ENCODE peak calls at places on chromosome 3, in seven cellular contexts. U, F, X, V, K, G and J are unnamed samples.

GRCh38 chr3:39506863-39507262 is 39.4 kb downstream of the MOBP start:
- DNase-seq in K (no peak), F (no peak), G (no peak), V (no peak), X (no peak), U (no peak), J (no peak)

GRCh38 chr3:105806361-105806760 is 62.5 kb downstream of the CBLB start:
- DNase-seq in F (no peak), X (peak; percentile 50), V (no peak), K (no peak), G (no peak), U (no peak), J (no peak)

GRCh38 chr3:146469206-146470017 is at the start of gene PLSCR2:
- DNase-seq in X (peak; percentile 71), G (peak; percentile 27), U (peak; percentile 63), F (no peak), K (no peak), V (peak; percentile 50), J (peak; percentile 39)

GRCh38 chr3:153640689-153641308 is 478.8 kb downstream of the RAP2B start:
- DNase-seq in X (no peak), G (peak; percentile 2), K (no peak), V (peak; percentile 12), U (no peak), F (no peak), J (no peak)

GRCh38 chr3:42668793-42669217 is 15.3 kb downstream of the ZBTB47 start:
- DNase-seq in X (no peak), K (no peak), F (no peak), V (peak; percentile 29), G (no peak), U (no peak), J (no peak)

GRCh38 chr3:194133661-194134230 is 2.2 kb upstream of the HES1 start:
- DNase-seq in F (peak; percentile 51), G (no peak), U (peak; percentile 80), K (no peak), V (peak; percentile 67), X (no peak), J (no peak)

GRCh38 chr3:66412176-66412887 is 88.5 kb downstream of the LRIG1 start:
- DNase-seq in V (no peak), X (no peak), F (no peak), G (no peak), U (no peak), K (no peak), J (no peak)

GRCh38 chr3:27310693-27311092 is 58.5 kb downstream of the NEK10 start:
- DNase-seq in G (no peak), X (no peak), U (no peak), F (no peak), V (no peak), K (no peak), J (no peak)

GRCh38 chr3:115161866-115162265 is 14.8 kb upstream of the ZBTB20 start:
- DNase-seq in X (no peak), F (no peak), G (no peak), K (no peak), U (no peak), V (no peak), J (no peak)

GRCh38 chr3:32045091-32045964 is 61.1 kb upstream of the GPD1L start:
- DNase-seq in X (no peak), U (peak; percentile 20), K (peak; percentile 35), V (no peak), G (peak; percentile 55), F (no peak), J (no peak)

GRCh38 chr3:153783106-153783505 is 338.1 kb upstream of the ARHGEF26 start:
- DNase-seq in G (peak; percentile 40), K (no peak), V (no peak), F (no peak), U (peak; percentile 15), X (no peak), J (no peak)

GRCh38 chr3:69161587-69162196 is 39.3 kb upstream of the LMOD3 start:
- DNase-seq in G (peak; percentile 54), U (peak; percentile 25), X (peak; percentile 57), V (no peak), F (peak; percentile 40), K (no peak), J (no peak)

GRCh38 chr3:143951351-143951971 is 20.2 kb upstream of the DIPK2A start:
- DNase-seq in K (no peak), G (peak; percentile 67), V (no peak), X (peak; percentile 29), F (peak; percentile 18), U (no peak), J (peak; percentile 31)

GRCh38 chr3:71109241-71109976 is 474.1 kb downstream of the FOXP1 start:
- DNase-seq in V (no peak), F (no peak), X (no peak), G (no peak), U (no peak), K (peak; percentile 26), J (no peak)

GRCh38 chr3:14477311-14477935 is 62.7 kb downstream of the GRIP2 start:
- DNase-seq in F (no peak), V (no peak), X (no peak), G (no peak), K (no peak), U (no peak), J (no peak)

GRCh38 chr3:167209011-167209410 is 171.1 kb downstream of the ZBBX start:
- DNase-seq in V (no peak), X (no peak), U (no peak), F (no peak), K (no peak), G (no peak), J (no peak)

GRCh38 chr3:155218470-155218869 is 75.0 kb downstream of the STRIT1 start:
- DNase-seq in K (no peak), F (no peak), U (no peak), G (no peak), X (no peak), V (no peak), J (no peak)

GRCh38 chr3:189897406-189897805 is 223.3 kb downstream of the P3H2 start:
- DNase-seq in K (no peak), F (no peak), G (no peak), V (no peak), X (no peak), U (no peak), J (no peak)

GRCh38 chr3:19725000-19725399 is 209.0 kb downstream of the EFHB start:
- DNase-seq in X (no peak), F (no peak), K (no peak), G (peak; percentile 17), U (no peak), V (no peak), J (no peak)
- H3K9me3 ChIP-seq in X (no peaks in the 10 kb centered on the region), F (peaks cover 2% of the 10 kb centered on the region), K (no peaks in the 10 kb centered on the region), G (peaks cover 12% of the 10 kb centered on the region), U (no peaks in the 10 kb centered on the region), V (no peaks in the 10 kb centered on the region), J (no peaks in the 10 kb centered on the region)

GRCh38 chr3:50624634-50625033 is 7.7 kb downstream of the MAPKAPK3 start:
- DNase-seq in F (no peak), X (no peak), U (no peak), K (no peak), V (no peak), G (no peak), J (no peak)

GRCh38 chr3:50626406-50626805 is 9.5 kb downstream of the MAPKAPK3 start:
- DNase-seq in X (no peak), V (no peak), K (no peak), F (no peak), U (no peak), G (no peak), J (no peak)

GRCh38 chr3:50625131-50625878 is 8.4 kb downstream of the MAPKAPK3 start:
- DNase-seq in V (no peak), X (no peak), F (peak; percentile 60), K (no peak), U (no peak), G (peak; percentile 89), J (no peak)

GRCh38 chr3:50627407-50628051 is 10.6 kb downstream of the MAPKAPK3 start:
- DNase-seq in X (no peak), V (peak; percentile 83), F (no peak), K (peak; percentile 87), U (peak; percentile 56), G (peak; percentile 74), J (no peak)

GRCh38 chr3:50625879-50626182 is 8.9 kb downstream of the MAPKAPK3 start:
- DNase-seq in F (no peak), K (no peak), X (no peak), V (peak; percentile 79), U (no peak), G (no peak), J (no peak)
- H3K4me1 ChIP-seq in F (peaks cover 45% of the 10 kb centered on the region), K (peaks cover 86% of the 10 kb centered on the region), X (peaks cover 99% of the 10 kb centered on the region), V (peaks cover 85% of the 10 kb centered on the region), U (peaks cover 94% of the 10 kb centered on the region), G (peaks cover 43% of the 10 kb centered on the region), J (peaks cover 9% of the 10 kb centered on the region)

GRCh38 chr3:51083490-51083889 is 301.6 kb upstream of the MANF start:
- DNase-seq in V (no peak), X (no peak), G (no peak), U (no peak), K (no peak), F (no peak), J (no peak)

DNA sequence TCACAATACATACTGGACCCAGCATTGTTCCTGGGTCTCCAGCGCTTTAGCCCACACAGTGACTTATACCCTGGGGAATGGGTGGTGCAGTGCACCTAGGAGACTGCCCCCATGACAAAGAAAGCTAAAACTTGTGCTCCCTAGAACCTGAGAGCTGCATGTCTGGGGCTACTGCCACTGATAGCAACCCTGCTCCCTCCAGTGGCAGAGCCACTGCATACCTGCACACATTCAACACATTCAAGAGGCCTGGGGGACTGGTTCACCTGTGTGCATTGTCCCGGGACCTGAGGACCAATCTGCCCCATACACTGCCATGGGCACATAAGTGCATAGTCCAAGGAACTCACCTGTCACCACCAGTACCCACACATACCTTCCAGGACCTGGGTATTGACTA is 302.7 kb upstream of the MANF start:
- DNase-seq in K (no peak), X (no peak), F (no peak), V (no peak), G (no peak), U (no peak), J (no peak)
- H3K9me3 ChIP-seq in K (no peaks in the 10 kb centered on the region), X (no peaks in the 10 kb centered on the region), F (peaks cover 12% of the 10 kb centered on the region), V (peaks cover 27% of the 10 kb centered on the region), G (peaks cover 21% of the 10 kb centered on the region), U (peaks cover 16% of the 10 kb centered on the region), J (no peaks in the 10 kb centered on the region)

GRCh38 chr3:52090620-52091468 is 34.5 kb upstream of the DUSP7 start:
- DNase-seq in U (no peak), G (peak; percentile 44), K (no peak), X (no peak), V (no peak), F (peak; percentile 15), J (no peak)

GRCh38 chr3:52087728-52088127 is 31.4 kb upstream of the DUSP7 start:
- DNase-seq in F (no peak), U (no peak), G (no peak), X (no peak), V (no peak), K (no peak), J (no peak)

GRCh38 chr3:52088445-52089367 is 32.3 kb upstream of the DUSP7 start:
- DNase-seq in F (peak; percentile 15), U (no peak), V (no peak), X (no peak), G (peak; percentile 37), K (no peak), J (no peak)

GRCh38 chr3:52090131-52090548 is 33.8 kb upstream of the DUSP7 start:
- DNase-seq in F (no peak), G (no peak), K (no peak), V (peak; percentile 48), U (peak; percentile 33), X (no peak), J (no peak)

DNA sequence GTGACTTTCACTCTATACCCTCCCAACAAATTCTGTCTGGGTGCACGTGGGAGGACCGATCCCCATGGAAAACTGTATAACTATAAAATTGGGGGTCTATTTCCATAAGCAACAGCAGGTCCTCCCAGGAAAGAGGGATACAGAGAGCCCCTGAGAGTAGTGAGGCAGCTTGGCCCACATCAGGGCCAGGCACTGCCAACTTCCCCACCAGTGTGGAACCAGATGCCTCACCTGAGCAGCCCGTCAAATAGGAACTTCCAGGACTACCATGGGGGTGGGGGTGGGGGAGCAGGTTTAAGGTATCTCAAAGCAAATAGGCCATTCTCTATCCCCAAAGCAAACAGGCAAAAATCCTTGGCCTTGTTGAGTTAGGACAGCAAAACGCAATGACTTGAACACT is 33.3 kb upstream of the DUSP7 start:
- DNase-seq in F (no peak), X (no peak), V (no peak), K (no peak), U (no peak), G (no peak), J (no peak)
- H3K4me1 ChIP-seq in F (peaks cover 38% of the 10 kb centered on the region), X (peaks cover 12% of the 10 kb centered on the region), V (peaks cover 17% of the 10 kb centered on the region), K (peaks cover 8% of the 10 kb centered on the region), U (peaks cover 71% of the 10 kb centered on the region), G (peaks cover 20% of the 10 kb centered on the region), J (no peaks in the 10 kb centered on the region)